ENCODE peak calls at places on chromosomes 11 and 22, in six cellular contexts. D is AG10803, B is NCI-H1694 treated with DMSO at 0.1 percent for 48 hours, O is endothelial cell, T is activated B cell treated with CpG ODN at 0.5 μM for 24 hours, V is neural crest cell. X is an unnamed sample.

GRCh38 chr22:37464181-37464580 is 22.0 kb downstream of the MFNG start:
- DNase-seq in D (no peak), B (peak), O (no peak), T (no peak), V (no peak), X (no peak)

GRCh38 chr11:3049430-3050243 is 7.6 kb downstream of the CARS1 start:
- DNase-seq in D (peak), B (peak), O (no peak), T (peak), V (no peak), X (peak)

GRCh38 chr11:112339566-112339965 is 78.9 kb upstream of the PLET1 start:
- DNase-seq in D (no peak), B (no peak), O (no peak), T (no peak), V (no peak), X (no peak)

GRCh38 chr11:61266602-61267001 is 25.6 kb downstream of the PGA5 start:
- DNase-seq in D (peak), B (no peak), O (no peak), T (no peak), V (no peak), X (peak)

GRCh38 chr11:64321533-64321932 is 3.6 kb downstream of the PRDX5 start:
- DNase-seq in D (peak), B (no peak), O (no peak), T (no peak), V (no peak), X (no peak)

GRCh38 chr11:67663515-67664212 is 10.8 kb downstream of the ALDH3B2 start:
- DNase-seq in D (no peak), B (no peak), O (no peak), T (no peak), V (no peak), X (no peak)

GRCh38 chr11:114382509-114382908 is 17.8 kb downstream of the C11orf71 start:
- DNase-seq in D (no peak), B (no peak), O (no peak), T (no peak), V (no peak), X (no peak)

GRCh38 chr11:34299962-34300350 is 57.9 kb downstream of the ABTB2 start:
- DNase-seq in D (no peak), B (no peak), O (no peak), T (no peak), V (no peak), X (no peak)

GRCh38 chr11:120954381-120954780 is 69.5 kb upstream of the TBCEL start:
- DNase-seq in D (no peak), B (no peak), O (no peak), T (no peak), V (no peak), X (no peak)

GRCh38 chr11:87466228-87466627 is 428.5 kb downstream of the TMEM135 start:
- DNase-seq in D (peak), B (no peak), O (no peak), T (no peak), V (no peak), X (peak)

GRCh38 chr11:126465573-126466287 is 110.2 kb downstream of the ST3GAL4 start:
- DNase-seq in D (no peak), B (peak), O (no peak), T (no peak), V (no peak), X (no peak)

GRCh38 chr11:102251423-102251822 is 65.9 kb upstream of the BIRC3 start:
- DNase-seq in D (no peak), B (no peak), O (no peak), T (no peak), V (no peak), X (no peak)

GRCh38 chr11:111170761-111171379 is 74.7 kb upstream of the POU2AF2 start:
- DNase-seq in D (no peak), B (no peak), O (no peak), T (no peak), V (no peak), X (no peak)

GRCh38 chr11:122399375-122399774 is 256.1 kb upstream of the UBASH3B start:
- DNase-seq in D (no peak), B (no peak), O (no peak), T (no peak), V (no peak), X (no peak)

GRCh38 chr22:21876486-21877176 is 9.2 kb upstream of the MAPK1 start:
- DNase-seq in D (peak), B (no peak), O (no peak), T (no peak), V (no peak), X (peak)

GRCh38 chr11:78048561-78048960 is 15.1 kb upstream of the THRSP start:
- DNase-seq in D (no peak), B (no peak), O (no peak), T (no peak), V (no peak), X (peak)

GRCh38 chr11:117859061-117859460 is 17.4 kb downstream of the FXYD6 start:
- DNase-seq in D (no peak), B (no peak), O (no peak), T (no peak), V (no peak), X (no peak)

GRCh38 chr11:129590030-129590752 is 214.5 kb downstream of the BARX2 start:
- DNase-seq in D (no peak), B (no peak), O (no peak), T (no peak), V (no peak), X (no peak)

GRCh38 chr11:12669930-12670329 is 4.3 kb upstream of the TEAD1 start:
- DNase-seq in D (no peak), B (no peak), O (no peak), T (no peak), V (no peak), X (no peak)

GRCh38 chr22:31630331-31631329 is 31.4 kb downstream of the PISD start:
- DNase-seq in D (peak), B (no peak), O (peak), T (peak), V (peak), X (peak)

GRCh38 chr11:76830639-76831312 is 29.9 kb upstream of the ACER3 start:
- DNase-seq in D (peak), B (peak), O (no peak), T (no peak), V (no peak), X (peak)

GRCh38 chr11:60776167-60776566 is 9.0 kb upstream of the MS4A10 start:
- DNase-seq in D (no peak), B (no peak), O (no peak), T (no peak), V (no peak), X (no peak)

GRCh38 chr11:47998733-47999359 is 18.5 kb downstream of the PTPRJ start:
- DNase-seq in D (peak), B (no peak), O (no peak), T (no peak), V (no peak), X (no peak)

GRCh38 chr11:13140873-13141655 is 131.9 kb downstream of the RASSF10 start:
- DNase-seq in D (no peak), B (no peak), O (no peak), T (no peak), V (no peak), X (peak)

GRCh38 chr11:121703166-121703565 is 250.4 kb upstream of the SORL1-AS1 start:
- DNase-seq in D (no peak), B (no peak), O (no peak), T (no peak), V (no peak), X (no peak)

GRCh38 chr22:30822216-30823014 is 127.7 kb downstream of the OSBP2 start:
- DNase-seq in D (no peak), B (no peak), O (peak), T (no peak), V (peak), X (peak)

GRCh38 chr11:70112017-70112434 is 33.9 kb downstream of the ANO1 start:
- DNase-seq in D (peak), B (no peak), O (no peak), T (no peak), V (peak), X (no peak)

GRCh38 chr22:50498322-50498861 is 9.1 kb downstream of the LMF2 start:
- DNase-seq in D (peak), B (peak), O (peak), T (peak), V (peak), X (peak)

GRCh38 chr11:126423743-126424142 is 68.3 kb downstream of the ST3GAL4 start:
- DNase-seq in D (no peak), B (no peak), O (no peak), T (no peak), V (no peak), X (no peak)

GRCh38 chr22:25111579-25112517 is 87.8 kb upstream of the CRYBB3 start:
- DNase-seq in D (no peak), B (no peak), O (peak), T (no peak), V (no peak), X (no peak)

GRCh38 chr11:114321621-114322257 is 25.5 kb downstream of the NNMT start:
- DNase-seq in D (peak), B (no peak), O (no peak), T (no peak), V (no peak), X (peak)

GRCh38 chr11:28738549-28738948 is 630.4 kb downstream of the METTL15 start:
- DNase-seq in D (peak), B (no peak), O (no peak), T (no peak), V (no peak), X (no peak)

GRCh38 chr11:106051103-106051502 is 26.0 kb downstream of the KBTBD3 start:
- DNase-seq in D (no peak), B (no peak), O (no peak), T (no peak), V (no peak), X (no peak)

GRCh38 chr11:44814881-44815592 is 88.3 kb downstream of the TSPAN18 start:
- DNase-seq in D (peak), B (peak), O (no peak), T (no peak), V (no peak), X (peak)